ENCODE peak calls at places on chromosomes 11 and 22, in five cellular contexts. F is HCT116, J is K562, S is A549, P is GM12878. E is an unnamed sample.

GRCh38 chr11:11243790-11244469 is 109.1 kb downstream of the CSNK2A3 start:
- DNase-seq in J (peak), F (no peak), S (peak), P (no peak), E (no peak)

GRCh38 chr22:35312198-35313059 is 12.7 kb downstream of the TOM1 start:
- DNase-seq in P (no peak), J (no peak), F (peak), S (no peak), E (peak)

GRCh38 chr11:10592331-10592730 is 23.9 kb upstream of the LYVE1 start:
- DNase-seq in J (no peak), F (peak), S (no peak), P (no peak), E (peak)

GRCh38 chr11:47305734-47306483 is 36.0 kb downstream of the MADD start:
- DNase-seq in P (no peak), S (no peak), F (no peak), J (no peak), E (no peak)

GRCh38 chr11:75420224-75421034 is 12.6 kb downstream of the KLHL35 start:
- DNase-seq in P (no peak), S (no peak), F (no peak), J (peak), E (no peak)

GRCh38 chr11:26045082-26045481 is 286.8 kb upstream of the ANO3 start:
- DNase-seq in F (no peak), J (no peak), P (no peak), S (no peak), E (peak)

GRCh38 chr11:93831343-93832082 is 18.9 kb downstream of the VSTM5 start:
- DNase-seq in J (no peak), P (no peak), S (no peak), F (no peak), E (no peak)

GRCh38 chr11:126115820-126116319 is 53.2 kb upstream of the CDON start:
- DNase-seq in F (peak), S (peak), J (peak), P (no peak), E (peak)

GRCh38 chr11:113198907-113199660 is 115.3 kb upstream of the TTC12 start:
- DNase-seq in S (no peak), F (no peak), P (no peak), J (no peak), E (no peak)

GRCh38 chr11:110059706-110060430 is 33.3 kb upstream of the ZC3H12C start:
- DNase-seq in S (no peak), F (no peak), J (no peak), P (no peak), E (peak)

GRCh38 chr22:45235101-45235777 is 5.5 kb downstream of the KIAA0930 start:
- DNase-seq in P (peak), F (no peak), J (no peak), S (no peak), E (no peak)

GRCh38 chr22:46528121-46528610 is 9.3 kb downstream of the CELSR1 start:
- DNase-seq in P (no peak), S (peak), F (peak), J (no peak), E (peak)

GRCh38 chr22:22425783-22426624 is 82.5 kb downstream of the ZNF280B start:
- DNase-seq in P (no peak), S (no peak), J (peak), F (no peak), E (no peak)

GRCh38 chr11:61963282-61964057 is 4.0 kb downstream of the FTH1 start:
- DNase-seq in S (no peak), P (peak), J (no peak), F (no peak), E (peak)

GRCh38 chr11:100383357-100383865 is 303.7 kb upstream of the ARHGAP42 start:
- DNase-seq in P (no peak), S (no peak), J (no peak), F (no peak), E (no peak)

GRCh38 chr11:17991799-17992433 is 20.9 kb downstream of the SERGEF start:
- DNase-seq in F (peak), P (no peak), S (peak), J (peak), E (peak)

GRCh38 chr11:14310696-14311095 is 48.3 kb downstream of the RRAS2 start:
- DNase-seq in J (no peak), F (no peak), S (no peak), P (no peak), E (peak)

GRCh38 chr11:61700221-61700620 is 20.0 kb downstream of the DAGLA start:
- DNase-seq in J (peak), S (peak), P (no peak), F (peak), E (peak)

GRCh38 chr11:119175493-119176077 is 7.1 kb downstream of the NLRX1 start:
- DNase-seq in S (no peak), P (no peak), J (peak), F (no peak), E (peak)

GRCh38 chr11:20873054-20873453 is 203.7 kb downstream of the NELL1 start:
- DNase-seq in J (peak), F (no peak), S (peak), P (no peak), E (no peak)

GRCh38 chr11:65032216-65032615 is 5.0 kb downstream of the SNX15 start:
- DNase-seq in S (no peak), P (no peak), J (no peak), F (no peak), E (no peak)

GRCh38 chr11:65021509-65021908 is 5.7 kb upstream of the SNX15 start:
- DNase-seq in S (no peak), J (no peak), F (no peak), P (no peak), E (no peak)

GRCh38 chr11:65026810-65027209 is 429 bp upstream of the SNX15 start:
- DNase-seq in P (no peak), J (no peak), S (no peak), F (no peak), E (peak)

DNA sequence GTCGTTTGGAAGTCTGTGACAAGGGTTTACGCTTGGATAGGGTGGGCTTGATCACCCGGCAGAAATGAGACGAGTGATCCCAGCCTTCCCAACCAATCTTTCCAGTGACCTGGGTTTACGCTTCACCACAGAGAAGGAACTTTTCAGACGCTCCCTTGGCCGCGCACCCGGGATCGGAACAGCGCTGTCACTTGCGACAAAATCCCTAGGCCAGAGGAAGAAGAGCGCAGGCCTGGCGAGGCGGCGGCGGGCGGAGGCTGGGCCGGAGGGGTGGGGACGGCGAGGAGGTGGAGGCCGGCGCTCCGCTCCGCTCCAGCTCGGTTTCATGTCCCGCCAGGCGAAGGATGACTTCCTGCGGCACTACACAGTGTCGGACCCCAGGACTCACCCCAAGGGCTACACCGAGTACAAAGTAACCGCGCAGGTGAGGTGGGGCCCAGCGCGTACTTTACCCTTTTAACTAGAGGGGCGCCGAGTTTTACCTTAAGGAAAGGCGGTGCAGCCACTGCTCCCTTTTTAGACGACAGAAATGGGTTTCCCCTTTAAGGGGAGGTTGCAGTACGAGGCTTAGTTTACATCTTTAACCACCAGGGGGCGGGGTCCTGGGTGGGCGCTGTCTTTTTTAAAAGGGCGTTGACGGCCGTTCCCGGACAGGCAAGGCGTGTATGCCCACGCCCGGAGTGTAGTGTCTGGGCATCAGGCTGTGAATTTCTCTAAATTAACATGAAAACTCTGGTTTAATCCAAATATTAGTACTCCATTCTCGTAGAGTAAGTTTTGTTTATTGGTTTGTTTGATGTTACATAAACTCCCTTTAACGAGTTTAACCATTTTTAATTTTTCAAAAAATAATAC is at the start of gene SNX15:
- DNase-seq in S (peak), J (peak), F (peak), P (peak), E (peak)
- TF ChIP-seq POLR2A in S (peak), J (peak), F (peak), P (peak), E (no peak)

GRCh38 chr11:1139441-1140066 is 18.2 kb upstream of the MUC5AC start:
- DNase-seq in S (no peak), P (no peak), F (no peak), J (no peak), E (peak)

GRCh38 chr11:1140642-1141490 is 16.9 kb upstream of the MUC5AC start:
- DNase-seq in F (no peak), S (no peak), P (no peak), J (no peak), E (no peak)

GRCh38 chr11:1134848-1135445 is 22.8 kb upstream of the MUC5AC start:
- DNase-seq in J (no peak), S (no peak), F (no peak), P (no peak), E (no peak)

GRCh38 chr11:1138053-1138452 is 19.7 kb upstream of the MUC5AC start:
- DNase-seq in S (no peak), J (no peak), F (no peak), P (no peak), E (peak)
- H3K4me2 ChIP-seq in S (no peak), J (no peak), F (peak), P (no peak), E (no peak)

GRCh38 chr22:39309364-39309861 is 10.0 kb downstream of the RPL3 start:
- DNase-seq in J (peak), F (no peak), S (no peak), P (no peak), E (no peak)
- TF ChIP-seq CTCF in J (peak), F (peak), S (no peak), P (peak), E (no peak)

GRCh38 chr11:134479206-134479955 is 67.3 kb upstream of the B3GAT1 start:
- DNase-seq in J (no peak), F (no peak), P (no peak), S (no peak), E (no peak)

GRCh38 chr11:134482128-134482527 is 70.1 kb upstream of the B3GAT1 start:
- DNase-seq in S (no peak), P (no peak), J (no peak), F (no peak), E (no peak)

GRCh38 chr11:134478611-134479010 is 66.6 kb upstream of the B3GAT1 start:
- DNase-seq in F (no peak), P (no peak), J (no peak), S (no peak), E (no peak)

GRCh38 chr11:134481135-134481534 is 69.1 kb upstream of the B3GAT1 start:
- DNase-seq in F (no peak), S (no peak), P (no peak), J (no peak), E (no peak)

GRCh38 chr11:134480129-134480652 is 68.1 kb upstream of the B3GAT1 start:
- DNase-seq in P (no peak), J (no peak), F (no peak), S (no peak), E (no peak)
- TF ChIP-seq POLR2A in P (no peak), J (no peak), F (no peak), S (no peak), E (no peak)

GRCh38 chr11:35593143-35593542 is 25.1 kb upstream of the FJX1 start:
- DNase-seq in S (no peak), J (no peak), P (no peak), F (no peak), E (peak)

GRCh38 chr11:35587972-35588371 is 30.3 kb upstream of the FJX1 start:
- DNase-seq in S (no peak), P (no peak), F (no peak), J (no peak), E (no peak)

GRCh38 chr11:35588627-35589026 is 29.6 kb upstream of the FJX1 start:
- DNase-seq in J (no peak), F (no peak), S (no peak), P (no peak), E (peak)

GRCh38 chr11:35589281-35589680 is 29.0 kb upstream of the FJX1 start:
- DNase-seq in J (peak), S (no peak), P (no peak), F (no peak), E (no peak)

GRCh38 chr11:35590412-35590811 is 27.8 kb upstream of the FJX1 start:
- DNase-seq in F (no peak), J (no peak), S (no peak), P (no peak), E (peak)
- H3K4me2 ChIP-seq in F (no peak), J (no peak), S (no peak), P (no peak), E (no peak)

DNA sequence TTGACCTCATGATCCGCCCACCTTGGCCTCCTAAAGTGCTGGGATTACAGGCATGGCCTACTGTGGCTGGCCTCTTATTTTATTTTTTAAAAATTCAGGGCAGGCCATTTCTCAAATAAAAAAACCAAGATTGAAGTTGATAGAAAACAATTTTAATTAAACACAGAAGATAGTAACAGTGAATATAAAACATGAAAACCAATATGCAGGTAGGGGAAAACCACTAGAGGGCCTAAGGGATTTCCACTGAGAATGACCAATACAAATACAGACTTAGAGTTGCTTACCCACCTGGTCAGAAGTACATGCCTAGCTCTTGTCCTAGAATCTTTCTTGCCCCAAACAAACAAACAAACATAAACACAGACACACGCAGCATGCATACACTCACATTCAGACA is 1.7 kb upstream of the RTCB start:
- DNase-seq in P (no peak), S (peak), F (peak), J (peak), E (peak)
- TF ChIP-seq CTCF in P (peak), S (peak), F (peak), J (peak), E (peak)

GRCh38 chr11:2991477-2992233 is 474 bp downstream of the NAP1L4 start:
- DNase-seq in J (no peak), F (no peak), P (no peak), S (peak), E (peak)

GRCh38 chr11:2992234-2992999 is at the start of gene NAP1L4:
- DNase-seq in S (peak), F (peak), P (peak), J (peak), E (peak)

GRCh38 chr11:2988996-2989395 is 3.1 kb downstream of the NAP1L4 start:
- DNase-seq in S (no peak), P (no peak), J (no peak), F (no peak), E (peak)

GRCh38 chr11:2989551-2989950 is 2.6 kb downstream of the NAP1L4 start:
- DNase-seq in J (no peak), F (no peak), S (no peak), P (no peak), E (no peak)

DNA sequence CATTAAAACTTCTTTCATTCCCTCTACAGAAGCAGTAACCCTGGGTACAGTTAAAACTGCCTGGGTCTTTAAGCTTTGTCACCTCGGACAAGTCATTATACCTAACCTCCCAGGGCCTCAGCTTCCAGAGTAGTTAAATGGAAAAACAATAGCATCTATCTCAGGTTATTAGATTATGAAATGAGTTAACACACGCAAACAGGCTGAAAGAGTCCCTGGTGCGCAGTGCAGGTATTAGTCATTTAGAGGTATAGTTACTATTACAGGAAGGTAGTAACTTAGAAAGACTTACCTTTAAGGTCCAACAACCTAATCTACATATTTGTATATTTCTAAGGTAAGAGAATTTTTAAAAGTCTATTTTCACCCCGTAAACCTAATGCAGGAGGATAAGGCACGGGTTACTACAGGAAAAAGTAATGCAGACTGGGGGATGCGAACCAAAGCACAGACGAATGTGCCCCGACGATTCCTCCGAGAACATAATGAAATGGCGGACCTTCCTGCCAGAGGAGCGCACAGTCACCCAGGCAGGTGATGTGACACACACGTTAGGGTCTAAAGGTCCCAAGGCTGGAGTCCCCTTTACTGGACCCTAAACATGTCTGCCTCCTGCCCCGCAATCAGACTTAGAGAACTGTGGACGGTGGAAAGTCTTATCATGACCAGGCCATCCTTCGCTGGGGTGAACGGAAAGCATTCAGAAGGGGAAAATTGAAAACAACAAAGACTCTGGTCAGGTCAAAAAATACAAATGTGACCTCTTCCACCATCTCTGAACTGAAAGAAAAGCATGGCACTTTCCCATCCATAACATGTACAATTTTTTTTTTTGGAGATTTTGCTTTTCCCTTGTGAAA is 1.3 kb downstream of the NAP1L4 start:
- DNase-seq in P (no peak), F (no peak), J (peak), S (peak), E (no peak)
- TF ChIP-seq POLR2A in P (peak), F (no peak), J (no peak), S (no peak), E (no peak)

DNA sequence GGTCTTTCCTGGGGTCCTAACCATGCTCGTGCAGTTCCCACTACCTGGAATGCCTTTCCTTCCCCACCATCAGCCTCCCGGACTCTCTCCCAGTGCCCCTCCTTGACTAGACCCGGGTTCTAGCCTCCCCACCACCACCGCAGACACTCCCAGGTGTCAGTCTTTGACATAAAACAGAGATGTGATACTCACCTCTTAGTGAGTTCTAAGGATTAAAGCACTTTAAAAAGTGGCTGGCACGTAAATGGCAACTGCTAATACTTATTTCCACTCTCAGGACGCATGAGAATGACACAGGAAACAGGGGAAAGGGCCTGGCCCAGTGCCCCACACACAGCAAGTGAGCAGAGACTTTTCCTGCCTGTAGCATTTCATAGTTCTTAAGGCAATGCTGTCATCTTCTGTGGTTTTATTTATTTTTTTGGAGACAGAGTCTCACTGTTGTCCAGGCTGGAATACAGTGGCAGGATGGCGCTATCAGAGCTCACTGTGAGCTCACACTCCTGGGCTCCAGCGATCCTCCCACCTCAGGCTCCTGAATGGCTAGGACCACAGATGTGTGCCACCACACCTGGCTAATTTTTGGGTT is 1.9 kb upstream of the SLC25A45 start:
- DNase-seq in J (no peak), F (no peak), S (no peak), P (no peak), E (peak)
- H3K4me2 ChIP-seq in J (no peak), F (peak), S (peak), P (no peak), E (no peak)

GRCh38 chr11:111454561-111455192 is 57.5 kb downstream of the BTG4 start:
- DNase-seq in P (no peak), F (no peak), J (peak), S (peak), E (peak)
- TF ChIP-seq CTCF in P (peak), F (no peak), J (peak), S (peak), E (peak)

E was measured in IMR-90.